ENCODE peak calls at places on chromosomes 1 and 21, in seven cellular contexts. D is aorta; P is PC-9; I is suprapubic skin; Q is Karpas-422; G is IMR-90; R is CD4-positive, CD25-positive, alpha-beta regulatory T cell. Z is an unnamed sample. For H3K4me1 and H3K36me3, the result is how much of the 10 kb centered on the place peaks cover.

GRCh38 chr1:203097001-203097400 is 11.2 kb upstream of the MYOG start:
- DNase-seq in I (no peak), R (no peak), Q (no peak), D (no peak), P (no peak), G (no peak), Z (no peak)

GRCh38 chr1:200896571-200897187 is 2.0 kb downstream of the INAVA start:
- DNase-seq in I (no peak), Q (no peak), D (no peak), P (peak), R (no peak), G (no peak), Z (no peak)

GRCh38 chr1:27536767-27537166 is 46.8 kb upstream of the WASF2 start:
- DNase-seq in D (no peak), P (peak), I (no peak), Q (no peak), G (peak), R (no peak), Z (no peak)

GRCh38 chr1:220922951-220923350 is 43.7 kb downstream of the HLX start:
- DNase-seq in I (no peak), R (no peak), G (no peak), P (no peak), Q (no peak), D (no peak), Z (no peak)

GRCh38 chr1:5565726-5566125 is 426.5 kb downstream of the NPHP4 start:
- DNase-seq in G (no peak), Q (no peak), D (no peak), R (no peak), I (no peak), P (no peak), Z (no peak)

GRCh38 chr1:230574502-230574901 is 67.8 kb upstream of the COG2 start:
- DNase-seq in G (no peak), Q (no peak), D (no peak), R (no peak), I (no peak), P (no peak), Z (no peak)

GRCh38 chr21:45525153-45525909 is 16.9 kb downstream of the SLC19A1 start:
- DNase-seq in I (peak), G (no peak), P (no peak), R (no peak), Q (no peak), D (peak), Z (no peak)

GRCh38 chr1:1069061-1069710 is 4.9 kb downstream of the RNF223 start:
- DNase-seq in P (peak), D (peak), G (peak), Q (no peak), I (no peak), R (peak), Z (peak)

GRCh38 chr1:39352881-39353280 is 138.6 kb upstream of the BMP8A start:
- DNase-seq in I (no peak), G (peak), P (no peak), D (no peak), R (no peak), Q (no peak), Z (no peak)

GRCh38 chr1:235077571-235078479 is 50.8 kb downstream of the TOMM20 start:
- DNase-seq in D (no peak), R (no peak), Q (no peak), P (no peak), G (peak), I (no peak), Z (no peak)

GRCh38 chr1:13996334-13996733 is 296.3 kb downstream of the PRDM2 start:
- DNase-seq in P (no peak), D (no peak), G (no peak), I (no peak), R (no peak), Q (no peak), Z (no peak)

GRCh38 chr1:11394592-11395229 is 84.2 kb upstream of the DISP3 start:
- DNase-seq in D (no peak), I (no peak), G (no peak), Q (no peak), P (no peak), R (no peak), Z (no peak)

GRCh38 chr1:46491500-46492268 is 2.0 kb downstream of the DMBX1 start:
- DNase-seq in Q (no peak), P (no peak), I (no peak), D (no peak), R (no peak), G (no peak), Z (no peak)

GRCh38 chr1:220113136-220113695 is 19.3 kb downstream of the IARS2 start:
- DNase-seq in G (peak), P (no peak), R (no peak), I (no peak), D (no peak), Q (peak), Z (peak)

GRCh38 chr1:116147972-116148371 is 36.8 kb downstream of the MAB21L3 start:
- DNase-seq in R (no peak), I (no peak), Q (no peak), P (no peak), G (no peak), D (no peak), Z (no peak)

GRCh38 chr1:241828576-241828975 is 19.4 kb upstream of the EXO1 start:
- DNase-seq in Q (no peak), G (peak), R (no peak), P (no peak), I (no peak), D (no peak), Z (no peak)

GRCh38 chr1:25494952-25495351 is 48.5 kb upstream of the LDLRAP1 start:
- DNase-seq in D (no peak), Q (no peak), P (no peak), G (no peak), I (no peak), R (no peak), Z (no peak)

GRCh38 chr1:150562384-150563339 is 13.5 kb downstream of the ADAMTSL4 start:
- DNase-seq in R (peak), Q (peak), D (peak), P (no peak), G (no peak), I (no peak), Z (peak)

GRCh38 chr1:209266590-209267172 is 316.8 kb upstream of the CAMK1G start:
- DNase-seq in D (no peak), P (peak), Q (no peak), I (no peak), G (peak), R (no peak), Z (no peak)

GRCh38 chr1:36161656-36162531 is 5.9 kb downstream of the MAP7D1 start:
- DNase-seq in R (peak), I (no peak), Q (peak), G (no peak), D (no peak), P (peak), Z (peak)

GRCh38 chr1:53014791-53015507 is 47.1 kb upstream of the PODN start:
- DNase-seq in R (peak), G (peak), D (peak), P (peak), I (peak), Q (peak), Z (peak)

GRCh38 chr1:53562256-53562982 is 103.2 kb downstream of the DMRTB1 start:
- DNase-seq in R (no peak), Q (no peak), P (no peak), D (peak), I (peak), G (peak), Z (no peak)

GRCh38 chr1:167373398-167373797 is 144.9 kb downstream of the CD247 start:
- DNase-seq in G (peak), R (no peak), I (no peak), P (no peak), D (no peak), Q (no peak), Z (no peak)

DNA sequence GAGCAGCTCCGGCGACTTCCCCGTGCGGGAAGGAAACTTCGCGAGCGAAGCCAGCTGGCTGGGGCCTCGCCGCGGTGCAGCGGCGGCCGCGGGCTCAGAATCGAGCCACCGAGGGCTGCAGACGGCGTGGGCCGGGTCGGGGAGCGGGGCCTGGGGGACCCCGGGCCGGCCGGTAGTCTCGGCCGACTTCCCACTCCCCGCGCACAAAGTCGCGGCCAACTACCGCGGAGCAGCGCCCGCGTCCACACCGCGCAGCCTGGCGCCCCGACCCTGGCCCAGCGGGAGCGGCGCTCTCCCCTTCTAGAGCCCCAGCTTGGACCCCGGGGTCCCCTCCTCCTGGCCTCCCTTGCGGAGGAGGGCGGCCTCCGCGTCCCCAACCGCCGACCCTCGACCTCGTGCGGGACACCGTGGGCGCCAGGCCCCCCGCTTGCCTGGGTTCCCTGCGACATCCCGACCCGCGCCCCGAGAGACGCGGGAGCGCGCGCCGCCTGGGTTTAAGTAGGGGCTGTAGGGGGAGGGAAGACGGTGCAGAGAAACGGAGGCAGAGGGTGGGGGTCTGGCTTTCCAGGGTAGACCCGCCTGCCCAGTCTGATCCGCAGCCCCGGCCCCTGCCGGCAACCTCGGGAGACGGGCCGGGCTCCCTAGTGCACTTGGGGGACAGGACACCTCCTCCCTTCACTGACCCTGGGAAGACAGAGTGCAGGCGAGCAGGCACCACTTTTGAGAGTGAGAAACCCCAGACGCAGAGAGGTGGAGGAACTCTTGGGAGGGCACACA is 4.7 kb downstream of the PRDM16 start:
- DNase-seq in D (no peak), G (no peak), I (no peak), R (no peak), Q (no peak), P (no peak), Z (no peak)
- H3K4me3 ChIP-seq in D (peak), G (no peak), I (no peak), R (no peak), Q (no peak), P (no peak), Z (no peak)

GRCh38 chr1:93178418-93178817 is 1.8 kb downstream of the TMED5 start:
- DNase-seq in G (peak), P (no peak), Q (no peak), R (no peak), I (no peak), D (peak), Z (no peak)

GRCh38 chr1:93186667-93187066 is 6.1 kb downstream of the CCDC18 start:
- DNase-seq in G (no peak), P (no peak), Q (no peak), D (no peak), I (no peak), R (no peak), Z (no peak)

GRCh38 chr1:93177991-93178390 is 2.2 kb downstream of the TMED5 start:
- DNase-seq in G (peak), P (no peak), Q (no peak), R (no peak), D (no peak), I (no peak), Z (no peak)

GRCh38 chr1:93179886-93180722 is at the start of gene TMED5:
- DNase-seq in G (peak), R (peak), D (peak), Q (peak), I (peak), P (peak), Z (peak)

GRCh38 chr1:93180723-93181613 is at the start of gene CCDC18:
- DNase-seq in R (peak), P (no peak), D (no peak), Q (peak), G (peak), I (no peak), Z (peak)
- H3K4me1 ChIP-seq in R (under half), P (under half), D (under half), Q (half or more), G (under half), I (under half), Z (under half)

GRCh38 chr1:68346192-68346808 is 103.5 kb downstream of the RPE65 start:
- DNase-seq in G (peak), I (no peak), R (no peak), Q (peak), P (no peak), D (no peak), Z (no peak)

GRCh38 chr1:68339505-68339904 is 107.2 kb upstream of the WLS start:
- DNase-seq in R (no peak), D (no peak), G (peak), P (no peak), I (no peak), Q (no peak), Z (no peak)

GRCh38 chr1:68344208-68344607 is 105.5 kb downstream of the RPE65 start:
- DNase-seq in I (no peak), P (no peak), Q (no peak), R (no peak), G (no peak), D (no peak), Z (no peak)

GRCh38 chr1:68338107-68338506 is 105.8 kb upstream of the WLS start:
- DNase-seq in D (no peak), I (no peak), P (no peak), G (no peak), R (no peak), Q (no peak), Z (no peak)

GRCh38 chr1:68340951-68341350 is 108.6 kb upstream of the WLS start:
- DNase-seq in P (no peak), G (no peak), D (no peak), Q (no peak), R (no peak), I (no peak), Z (no peak)
- H3K36me3 ChIP-seq in P (under half), G (under half), D (under half), Q (under half), R (under half), I (under half), Z (under half)

DNA sequence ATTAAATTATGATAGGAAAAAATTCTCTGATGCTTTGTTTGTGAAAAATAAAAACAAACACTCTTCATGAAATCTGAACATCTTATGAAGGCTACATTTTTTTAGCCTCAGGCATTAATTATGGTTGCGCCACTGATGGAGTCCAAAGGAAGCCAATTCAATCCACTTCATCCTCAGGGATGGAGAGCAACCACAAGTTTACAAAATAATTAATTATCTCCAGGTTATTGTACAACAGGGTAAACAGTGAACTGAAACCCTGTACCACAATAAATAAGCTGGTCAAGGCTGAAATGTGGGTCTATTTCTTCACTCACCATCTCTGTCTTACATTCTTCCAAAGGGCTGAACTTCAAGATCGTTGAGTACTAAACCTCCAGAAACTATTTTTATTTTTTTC is 49.2 kb downstream of the MRPL39 start:
- DNase-seq in R (no peak), D (no peak), P (no peak), Q (no peak), I (no peak), G (no peak), Z (no peak)
- H3K4me3 ChIP-seq in R (no peak), D (no peak), P (no peak), Q (no peak), I (no peak), G (no peak), Z (no peak)

GRCh38 chr1:154431586-154432373 is 26.6 kb downstream of the IL6R start:
- DNase-seq in R (no peak), D (no peak), Q (peak), G (peak), P (no peak), I (peak), Z (no peak)
- H3K4me1 ChIP-seq in R (half or more), D (under half), Q (under half), G (under half), P (under half), I (half or more), Z (under half)

GRCh38 chr1:225413708-225414375 is 14.0 kb downstream of the LBR start:
- DNase-seq in I (no peak), P (no peak), Q (no peak), D (no peak), R (no peak), G (no peak), Z (no peak)

GRCh38 chr1:225410036-225410435 is 17.8 kb downstream of the LBR start:
- DNase-seq in D (no peak), R (no peak), P (no peak), G (no peak), Q (no peak), I (no peak), Z (no peak)

GRCh38 chr1:225415307-225415706 is 12.5 kb downstream of the LBR start:
- DNase-seq in P (no peak), R (no peak), Q (no peak), G (no peak), I (no peak), D (no peak), Z (no peak)

GRCh38 chr1:225412301-225412700 is 15.5 kb downstream of the LBR start:
- DNase-seq in Q (no peak), I (no peak), D (no peak), G (no peak), R (no peak), P (no peak), Z (no peak)

DNA sequence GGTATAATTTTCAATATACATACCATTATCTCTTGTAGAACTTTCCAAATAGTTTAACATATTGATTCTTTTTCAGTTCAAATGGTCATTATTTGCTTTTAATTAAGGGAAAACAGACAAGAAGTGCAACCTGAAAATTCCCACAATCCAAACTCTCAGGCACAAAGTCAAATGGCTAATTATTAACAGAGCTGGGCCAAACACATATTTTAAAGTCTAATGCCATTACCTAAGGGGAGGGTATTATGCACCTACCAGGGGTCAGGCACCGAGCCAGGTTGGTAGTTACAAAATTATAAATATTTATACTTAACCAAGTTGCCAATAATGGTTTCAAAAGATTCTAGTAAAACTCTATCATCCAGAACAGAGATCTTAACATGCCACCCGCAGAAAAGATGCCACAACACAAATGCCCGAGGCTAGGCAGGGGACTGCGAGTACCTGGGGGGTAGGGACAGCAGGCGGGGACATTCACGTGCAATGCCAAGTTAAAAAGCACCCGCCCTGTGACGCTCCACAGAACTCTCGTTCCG is 15.0 kb downstream of the LBR start:
- DNase-seq in Q (no peak), I (no peak), R (no peak), D (no peak), P (no peak), G (no peak), Z (no peak)
- H3K36me3 ChIP-seq in Q (half or more), I (half or more), R (half or more), D (under half), P (half or more), G (under half), Z (under half)

DNA sequence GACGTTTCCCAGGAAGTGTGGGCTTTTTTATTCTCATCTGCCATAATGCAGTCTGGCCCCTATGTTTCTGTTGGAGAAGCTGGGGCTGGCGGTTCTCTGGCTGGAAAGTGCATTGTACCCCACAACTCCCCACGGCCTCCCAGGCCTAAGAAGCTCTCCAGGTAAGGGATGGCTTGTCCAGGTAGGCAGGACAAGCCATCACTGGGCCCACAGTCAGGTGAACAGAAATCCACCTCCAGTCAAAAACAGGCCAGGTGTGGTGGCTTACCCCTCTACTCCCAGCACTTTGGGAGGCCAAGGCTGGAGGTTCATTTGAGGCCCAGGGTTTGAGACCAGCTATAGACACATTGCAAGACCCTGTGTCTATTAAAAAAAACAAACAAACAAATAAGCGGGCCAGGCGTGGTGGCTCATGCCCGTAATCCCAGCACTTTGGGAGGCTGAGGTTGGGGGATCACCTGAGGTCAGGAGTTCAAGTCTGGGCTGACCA is 3.0 kb upstream of the WNT9A start:
- DNase-seq in D (no peak), G (no peak), R (no peak), I (peak), P (no peak), Q (no peak), Z (no peak)
- H3K4me3 ChIP-seq in D (no peak), G (no peak), R (no peak), I (no peak), P (no peak), Q (no peak), Z (no peak)

GRCh38 chr21:37462087-37462861 is 95.7 kb downstream of the DYRK1A start:
- DNase-seq in D (no peak), R (no peak), P (no peak), G (no peak), Q (no peak), I (no peak), Z (no peak)

GRCh38 chr21:37459575-37459974 is 93.0 kb downstream of the DYRK1A start:
- DNase-seq in I (no peak), Q (no peak), R (no peak), D (no peak), G (peak), P (no peak), Z (no peak)

GRCh38 chr21:37461494-37461893 is 94.9 kb downstream of the DYRK1A start:
- DNase-seq in G (peak), I (no peak), R (no peak), Q (no peak), D (no peak), P (no peak), Z (no peak)

GRCh38 chr21:37458669-37459276 is 92.2 kb downstream of the DYRK1A start:
- DNase-seq in P (peak), R (no peak), G (no peak), D (no peak), I (no peak), Q (no peak), Z (no peak)

DNA sequence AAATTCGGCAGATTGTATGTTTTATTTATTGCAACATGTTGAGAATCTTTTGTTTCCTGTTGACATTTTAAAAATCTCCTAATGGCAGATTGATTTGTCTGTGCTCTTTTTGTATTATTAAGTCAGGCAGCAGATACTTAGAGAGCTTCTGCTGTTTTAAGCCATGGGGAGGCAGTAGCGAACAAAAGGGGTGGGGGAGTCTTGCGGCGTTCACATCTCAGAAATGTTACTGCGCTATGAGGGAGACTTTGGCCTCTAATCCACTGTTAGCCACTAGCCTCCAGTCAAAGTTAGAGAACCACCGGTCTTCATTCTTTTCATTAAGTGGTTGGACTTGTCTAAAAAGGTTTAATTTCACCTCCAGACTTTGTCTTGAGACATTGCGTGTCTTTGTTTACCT is 93.6 kb downstream of the DYRK1A start:
- DNase-seq in P (no peak), D (no peak), I (no peak), R (no peak), G (no peak), Q (no peak), Z (no peak)
- H3K4me1 ChIP-seq in P (under half), D (under half), I (half or more), R (half or more), G (under half), Q (half or more), Z (half or more)

Z was measured in CD8-positive, alpha-beta memory T cell.